ENCODE peak calls at places on chromosomes 4 and X, in five cellular contexts. S is endothelial cell of umbilical vein, W is Peyer's patch, I is ovary, C is suprapubic skin. H is an unnamed sample.

GRCh38 chrX:16870861-16871584 is 861 bp upstream of the RBBP7 start:
- DNase-seq in S (peak), W (no peak), I (no peak), C (no peak), H (peak)

GRCh38 chr4:26937136-26937535 is 76.5 kb downstream of the STIM2 start:
- DNase-seq in S (no peak), W (no peak), I (no peak), C (no peak), H (no peak)

GRCh38 chr4:73281396-73281795 is 22.8 kb upstream of the ANKRD17 start:
- DNase-seq in S (no peak), W (no peak), I (no peak), C (no peak), H (no peak)

GRCh38 chrX:97389761-97390192 is 506.1 kb downstream of the RPA4 start:
- DNase-seq in S (peak), W (no peak), I (no peak), C (no peak), H (no peak)

GRCh38 chrX:63503541-63503940 is 152.4 kb upstream of the SPIN4 start:
- DNase-seq in S (peak), W (no peak), I (no peak), C (no peak), H (no peak)

GRCh38 chrX:4963432-4963831 is 1250.0 kb upstream of the PRKX start:
- DNase-seq in S (no peak), W (no peak), I (no peak), C (no peak), H (no peak)

GRCh38 chr4:85747871-85748491 is 273.0 kb downstream of the ARHGAP24 start:
- DNase-seq in S (peak), W (no peak), I (no peak), C (no peak), H (no peak)

GRCh38 chrX:119272882-119273806 is 37.1 kb downstream of the PGRMC1 start:
- DNase-seq in S (peak), W (peak), I (peak), C (no peak), H (no peak)

GRCh38 chr4:40976343-40976742 is 226.6 kb downstream of the NSUN7 start:
- DNase-seq in S (peak), W (no peak), I (no peak), C (no peak), H (no peak)

GRCh38 chr4:77193511-77194236 is 36.7 kb downstream of the CCNG2 start:
- DNase-seq in S (no peak), W (no peak), I (no peak), C (peak), H (peak)

GRCh38 chrX:2391869-2392606 is 108.7 kb downstream of the DHRSX start:
- DNase-seq in S (no peak), W (no peak), I (no peak), C (peak), H (no peak)

GRCh38 chrX:7586126-7586525 is 256.8 kb upstream of the VCX start:
- DNase-seq in S (no peak), W (no peak), I (no peak), C (no peak), H (no peak)

GRCh38 chrX:83535417-83536244 is 27.5 kb downstream of the POU3F4 start:
- DNase-seq in S (no peak), W (no peak), I (no peak), C (no peak), H (no peak)

GRCh38 chr4:101355246-101355645 is 7.9 kb upstream of the PPP3CA start:
- DNase-seq in S (no peak), W (no peak), I (no peak), C (no peak), H (no peak)

GRCh38 chrX:71492086-71493065 is 40.5 kb upstream of the OGT start:
- DNase-seq in S (peak), W (peak), I (peak), C (peak), H (peak)

GRCh38 chr4:56187601-56188177 is 199.6 kb downstream of the AASDH start:
- DNase-seq in S (no peak), W (no peak), I (no peak), C (no peak), H (no peak)

GRCh38 chr4:158008551-158009218 is 164.1 kb downstream of the GASK1B start:
- DNase-seq in S (peak), W (no peak), I (peak), C (no peak), H (no peak)

GRCh38 chr4:52573551-52573950 is 85.5 kb downstream of the USP46 start:
- DNase-seq in S (no peak), W (no peak), I (no peak), C (no peak), H (no peak)

GRCh38 chrX:41932885-41933284 is 9.5 kb upstream of the CASK start:
- DNase-seq in S (no peak), W (no peak), I (no peak), C (no peak), H (no peak)

GRCh38 chrX:47351706-47352105 is 18.7 kb upstream of the ZNF157 start:
- DNase-seq in S (no peak), W (no peak), I (no peak), C (no peak), H (no peak)

GRCh38 chrX:3697701-3698279 is 15.7 kb downstream of the PRKX start:
- DNase-seq in S (peak), W (no peak), I (peak), C (no peak), H (no peak)

GRCh38 chr4:32847466-32847865 is 2127.3 kb downstream of the PCDH7 start:
- DNase-seq in S (no peak), W (no peak), I (no peak), C (no peak), H (no peak)

GRCh38 chr4:139191373-139191772 is 14.4 kb upstream of the ELF2 start:
- DNase-seq in S (no peak), W (no peak), I (no peak), C (no peak), H (no peak)

GRCh38 chr4:26321326-26322276 is 787 bp downstream of the RBPJ start:
- DNase-seq in S (peak), W (peak), I (peak), C (no peak), H (no peak)

GRCh38 chr4:187209921-187210613 is 486.4 kb upstream of the FAT1 start:
- DNase-seq in S (no peak), W (no peak), I (peak), C (no peak), H (no peak)

GRCh38 chr4:53840643-53841042 is 223.8 kb downstream of the CHIC2 start:
- DNase-seq in S (no peak), W (no peak), I (no peak), C (no peak), H (no peak)

GRCh38 chrX:132853040-132853439 is 105.4 kb downstream of the HS6ST2 start:
- DNase-seq in S (no peak), W (no peak), I (no peak), C (no peak), H (no peak)

GRCh38 chr4:1048781-1049590 is 37.6 kb downstream of the FGFRL1 start:
- DNase-seq in S (no peak), W (peak), I (peak), C (peak), H (no peak)

GRCh38 chr4:19030536-19030935 is 1009.0 kb upstream of the LCORL start:
- DNase-seq in S (no peak), W (no peak), I (no peak), C (no peak), H (no peak)

GRCh38 chr4:126986828-126987227 is 645.9 kb upstream of the INTU start:
- DNase-seq in S (no peak), W (no peak), I (no peak), C (no peak), H (no peak)

GRCh38 chr4:75924309-75924708 is 16.5 kb downstream of the NAAA start:
- DNase-seq in S (no peak), W (no peak), I (no peak), C (no peak), H (no peak)

GRCh38 chrX:44432641-44433040 is 89.2 kb upstream of the EFHC2 start:
- DNase-seq in S (peak), W (no peak), I (no peak), C (no peak), H (no peak)

GRCh38 chrX:47662144-47662657 is 3.2 kb upstream of the UXT start:
- DNase-seq in S (no peak), W (no peak), I (no peak), C (no peak), H (no peak)

GRCh38 chr4:88802138-88802537 is 104.5 kb upstream of the NAP1L5 start:
- DNase-seq in S (no peak), W (no peak), I (no peak), C (no peak), H (no peak)

GRCh38 chr4:129581305-129581704 is 485.4 kb downstream of the C4orf33 start:
- DNase-seq in S (no peak), W (no peak), I (no peak), C (no peak), H (no peak)

DNA sequence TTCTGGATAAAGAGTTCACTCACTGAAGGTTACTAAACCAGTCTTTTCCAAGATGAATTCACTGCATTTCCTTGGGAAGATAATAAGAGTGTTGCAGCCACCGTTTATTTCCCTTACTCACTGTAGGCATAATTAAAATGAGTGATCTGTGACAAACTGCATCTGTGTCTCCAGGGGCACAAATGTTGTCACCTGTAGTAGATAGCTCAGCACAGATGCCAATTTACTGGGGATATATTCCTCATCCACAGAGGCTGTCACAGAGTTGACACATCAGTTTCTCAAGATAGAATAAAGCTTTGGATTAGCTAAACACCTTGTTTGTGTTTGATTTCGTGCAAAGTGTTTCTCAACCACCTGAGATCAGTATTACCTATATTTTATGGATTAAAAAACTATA is 580.3 kb downstream of the SPRY1 start:
- DNase-seq in S (no peak), W (no peak), I (no peak), C (no peak), H (no peak)
- TF ChIP-seq POLR2A in S (no peak), W (no peak), I (no peak), C (no peak), H (no peak)

DNA sequence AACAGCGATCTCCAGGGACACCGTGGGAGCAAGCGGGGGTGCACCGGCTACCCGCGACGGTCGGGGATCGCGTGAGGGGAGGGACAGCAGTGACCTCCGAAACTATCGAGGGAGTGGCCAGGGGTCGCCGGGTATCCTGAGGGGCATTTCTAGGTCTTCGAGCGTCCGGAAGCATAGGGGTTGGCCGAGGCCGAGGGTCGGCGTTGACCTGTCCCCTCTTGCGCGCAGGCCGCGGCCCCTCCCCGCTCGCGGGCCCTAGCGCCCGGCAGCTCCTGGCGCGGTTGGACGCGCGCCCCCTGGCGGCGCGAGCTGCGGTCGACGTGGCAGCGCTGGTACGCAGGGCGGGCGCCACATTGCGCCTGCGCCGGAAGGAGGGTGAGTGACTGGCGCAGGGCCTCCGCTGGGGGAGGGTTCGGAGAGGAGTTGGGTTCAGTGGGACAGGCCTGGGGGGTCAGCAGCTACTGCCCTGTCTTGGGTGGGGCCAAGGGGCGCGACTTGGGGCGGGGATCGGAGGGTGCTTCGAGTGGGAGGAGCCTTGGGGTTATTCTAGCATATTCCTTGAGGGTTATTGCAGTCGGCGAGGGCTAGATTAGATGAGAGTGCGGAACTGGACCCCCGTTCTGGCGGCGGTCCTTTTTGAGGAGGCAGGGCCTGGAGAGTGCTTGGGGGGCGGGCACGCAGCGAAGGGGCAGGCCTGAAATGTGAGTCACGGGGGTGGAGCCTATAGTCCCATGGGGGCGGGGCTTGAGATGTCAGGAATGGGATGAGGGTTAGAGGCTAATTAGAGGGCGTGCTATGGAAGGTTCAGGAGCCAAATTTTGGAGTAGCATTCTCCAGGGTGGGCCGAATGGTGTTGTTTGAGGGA is 1.2 kb downstream of the MAGIX start:
- DNase-seq in S (peak), W (peak), I (peak), C (peak), H (peak)
- TF ChIP-seq POLR2A in S (no peak), W (peak), I (peak), C (peak), H (no peak)

GRCh38 chr4:153137677-153138630 is 66.3 kb upstream of the TRIM2 start:
- DNase-seq in S (no peak), W (no peak), I (no peak), C (no peak), H (no peak)
- TF ChIP-seq POLR2A in S (no peak), W (no peak), I (no peak), C (no peak), H (no peak)

GRCh38 chr4:150302553-150302952 is 224.3 kb downstream of the DCLK2 start:
- DNase-seq in S (peak), W (no peak), I (no peak), C (no peak), H (no peak)

DNA sequence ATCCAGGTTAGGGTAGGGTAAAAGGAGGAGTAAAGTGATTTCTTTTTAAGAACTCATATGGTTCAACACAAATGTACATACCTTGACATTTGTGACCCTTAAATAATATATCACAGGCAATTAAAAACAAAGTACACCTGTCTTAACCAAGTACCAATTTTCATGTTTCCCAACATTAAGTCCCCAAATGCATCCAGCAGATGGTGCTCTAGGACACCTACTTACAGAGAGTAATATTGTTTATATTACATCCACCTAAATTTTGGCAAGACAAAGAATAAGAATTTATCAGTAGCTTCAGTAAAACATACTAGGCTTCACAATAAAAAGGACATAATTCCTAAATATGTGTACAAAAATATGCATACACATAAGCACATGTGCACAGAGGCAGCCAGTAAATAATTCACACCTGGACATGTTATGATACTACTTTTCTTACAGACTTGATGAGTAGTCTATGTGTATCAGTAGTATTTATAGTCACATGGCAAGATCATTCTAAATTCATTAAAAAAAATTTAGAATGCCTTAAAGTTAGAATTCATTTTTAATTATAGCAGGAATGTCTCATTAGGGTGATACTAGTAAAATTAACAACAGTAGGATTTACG is 219.7 kb downstream of the DCLK2 start:
- DNase-seq in S (peak), W (no peak), I (no peak), C (no peak), H (no peak)
- TF ChIP-seq POLR2A in S (no peak), W (no peak), I (no peak), C (no peak), H (no peak)

GRCh38 chrX:154402622-154403127 is 4.5 kb downstream of the RPL10 start:
- DNase-seq in S (no peak), W (no peak), I (no peak), C (no peak), H (no peak)

GRCh38 chrX:154399527-154400368 is 1.6 kb downstream of the RPL10 start:
- DNase-seq in S (no peak), W (no peak), I (no peak), C (no peak), H (no peak)

GRCh38 chrX:154401918-154402621 is 3.9 kb downstream of the RPL10 start:
- DNase-seq in S (no peak), W (no peak), I (no peak), C (no peak), H (no peak)

GRCh38 chrX:154403192-154403591 is 5.0 kb downstream of the RPL10 start:
- DNase-seq in S (no peak), W (no peak), I (no peak), C (no peak), H (no peak)

DNA sequence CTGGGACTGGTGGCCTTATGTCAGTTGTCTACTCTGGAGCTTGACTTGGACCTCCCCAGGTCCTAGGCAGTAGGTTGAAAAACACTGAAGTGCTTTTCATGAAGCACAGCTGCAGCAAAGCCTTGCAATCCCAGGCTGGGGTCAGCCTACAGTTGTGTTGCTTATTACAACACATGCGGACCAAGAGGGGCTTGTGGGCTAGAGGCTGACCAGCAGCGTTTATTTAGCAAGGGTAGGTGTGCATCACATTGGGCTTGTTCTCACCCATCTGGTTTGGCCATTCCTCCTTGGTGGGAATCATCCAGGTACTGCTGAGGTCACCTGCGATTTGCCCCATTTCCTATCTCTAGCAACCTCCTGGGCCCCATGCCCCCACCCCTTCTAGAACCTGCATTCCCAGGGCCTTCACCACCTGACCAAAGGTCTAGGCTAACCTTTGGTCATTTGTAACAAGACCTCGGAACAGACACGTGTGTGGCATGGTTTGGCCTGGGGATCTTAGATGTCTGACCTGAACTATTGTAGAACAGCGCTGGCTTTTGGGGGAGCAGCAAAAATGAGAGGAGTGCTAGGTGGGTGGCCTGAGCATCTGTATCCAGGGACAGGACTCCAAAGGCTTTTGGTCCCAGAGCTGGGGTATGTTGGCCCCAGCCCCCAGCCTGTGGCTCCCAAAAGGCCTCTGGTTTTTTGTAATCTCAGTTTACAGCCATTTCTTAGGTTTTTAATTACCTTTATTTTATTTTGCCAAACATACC is 3.0 kb downstream of the RPL10 start:
- DNase-seq in S (no peak), W (no peak), I (no peak), C (no peak), H (no peak)
- TF ChIP-seq POLR2A in S (peak), W (no peak), I (no peak), C (no peak), H (no peak)

DNA sequence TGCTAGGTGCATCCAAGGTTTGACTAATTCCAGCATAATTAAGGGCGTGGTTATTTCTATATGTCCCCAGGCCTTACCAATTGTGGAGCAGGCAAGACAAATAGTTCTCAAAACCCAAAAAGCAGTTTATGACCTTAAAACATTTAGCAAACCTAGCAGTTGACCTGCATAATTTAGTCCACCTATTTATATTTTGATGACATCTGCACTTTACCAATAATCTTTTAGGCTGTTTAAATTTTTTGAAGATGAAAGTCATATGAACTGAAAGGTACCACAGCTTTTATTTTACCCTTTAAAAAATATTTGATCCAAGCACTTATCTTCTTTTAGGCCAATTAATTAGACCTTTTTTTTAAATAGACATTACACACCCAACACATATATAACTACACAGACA is 9.8 kb upstream of the ASIC5 start:
- DNase-seq in S (no peak), W (no peak), I (no peak), C (no peak), H (no peak)
- TF ChIP-seq POLR2A in S (no peak), W (no peak), I (no peak), C (no peak), H (no peak)

H was measured in lower leg skin.